ENCODE peak calls at places on chromosomes 5 and 9, in ten cellular contexts. E, T, H, X, L, Y, P, K, M and S are unnamed samples.

GRCh38 chr9:121851641-121852091 is 200.2 kb downstream of the DAB2IP start:
- DNase-seq in E (no peak), T (no peak), H (no peak), X (no peak), L (peak; percentile 30), Y (no peak), P (peak; percentile 16), K (no peak), M (no peak), S (no peak)

GRCh38 chr9:137430723-137431415 is 7.7 kb downstream of the NOXA1 start:
- DNase-seq in E (no peak), T (no peak), H (no peak), X (no peak), L (peak; percentile 13), Y (no peak), P (peak; percentile 33), K (no peak), M (no peak), S (no peak)

GRCh38 chr9:95102001-95102433 is 215.5 kb downstream of the FANCC start:
- DNase-seq in E (peak; percentile 57), T (no peak), H (no peak), X (no peak), L (no peak), Y (no peak), P (peak; percentile 20), K (no peak), M (no peak), S (peak; percentile 94)

GRCh38 chr5:159051431-159052281 is 48.1 kb downstream of the EBF1 start:
- DNase-seq in E (peak; percentile 58), T (no peak), H (peak; percentile 31), X (no peak), L (peak; percentile 76), Y (peak; percentile 70), P (peak; percentile 24), K (peak; percentile 32), M (no peak), S (peak; percentile 35)

GRCh38 chr5:12413585-12413984 is 509.3 kb upstream of the CTNND2 start:
- DNase-seq in E (no peak), T (no peak), H (no peak), X (no peak), L (no peak), Y (no peak), P (peak; percentile 65), K (no peak), M (no peak), S (no peak)

GRCh38 chr9:137070906-137071275 is 534 bp upstream of the SAPCD2 start:
- DNase-seq in E (peak; percentile 41), T (no peak), H (no peak), X (no peak), L (peak; percentile 67), Y (no peak), P (peak; percentile 88), K (no peak), M (no peak), S (peak; percentile 97)

GRCh38 chr5:125525356-125525755 is 778.9 kb upstream of the ZNF608 start:
- DNase-seq in E (peak; percentile 37), T (no peak), H (peak; percentile 78), X (no peak), L (no peak), Y (no peak), P (no peak), K (no peak), M (no peak), S (no peak)

GRCh38 chr9:77897292-77897691 is 134.3 kb downstream of the GNAQ start:
- DNase-seq in E (peak; percentile 18), T (no peak), H (no peak), X (peak; percentile 9), L (no peak), Y (no peak), P (peak; percentile 92), K (no peak), M (no peak), S (peak; percentile 32)

GRCh38 chr5:3310551-3311340 is 284.9 kb upstream of the IRX1 start:
- DNase-seq in E (no peak), T (no peak), H (no peak), X (no peak), L (no peak), Y (no peak), P (peak; percentile 58), K (no peak), M (no peak), S (peak; percentile 84)

GRCh38 chr9:21993893-21994525 is at the start of gene CDKN2A:
- DNase-seq in E (no peak), T (peak; percentile 39), H (peak; percentile 45), X (peak; percentile 43), L (no peak), Y (peak; percentile 58), P (no peak), K (peak; percentile 59), M (no peak), S (no peak)

GRCh38 chr5:100898504-100899346 is 4.4 kb downstream of the ST8SIA4 start:
- DNase-seq in E (peak; percentile 30), T (no peak), H (peak; percentile 84), X (no peak), L (no peak), Y (no peak), P (no peak), K (no peak), M (no peak), S (no peak)

GRCh38 chr9:19782005-19782404 is 6.8 kb downstream of the SLC24A2 start:
- DNase-seq in E (peak; percentile 71), T (no peak), H (peak; percentile 10), X (peak; percentile 8), L (no peak), Y (no peak), P (no peak), K (no peak), M (no peak), S (peak; percentile 74)

GRCh38 chr9:127545196-127546124 is 66.6 kb upstream of the STXBP1 start:
- DNase-seq in E (peak; percentile 94), T (peak; percentile 17), H (peak; percentile 86), X (peak; percentile 35), L (peak; percentile 58), Y (no peak), P (peak; percentile 82), K (no peak), M (no peak), S (peak; percentile 82)

GRCh38 chr9:137243626-137244485 is 2.8 kb downstream of the TUBB4B start:
- DNase-seq in E (no peak), T (no peak), H (no peak), X (peak; percentile 19), L (peak; percentile 18), Y (no peak), P (peak; percentile 73), K (peak; percentile 45), M (no peak), S (no peak)

GRCh38 chr9:10855847-10856246 is 243.0 kb upstream of the PTPRD start:
- DNase-seq in E (no peak), T (no peak), H (no peak), X (no peak), L (no peak), Y (no peak), P (peak; percentile 24), K (no peak), M (no peak), S (no peak)

GRCh38 chr5:154729613-154730012 is 25.6 kb upstream of the LARP1 start:
- DNase-seq in E (no peak), T (no peak), H (no peak), X (no peak), L (no peak), Y (no peak), P (no peak), K (no peak), M (no peak), S (no peak)

GRCh38 chr5:123097871-123098735 is 9.1 kb downstream of the PRDM6 start:
- DNase-seq in E (no peak), T (no peak), H (no peak), X (no peak), L (no peak), Y (no peak), P (no peak), K (no peak), M (no peak), S (no peak)

GRCh38 chr5:88602584-88602983 is 280.4 kb downstream of the MEF2C start:
- DNase-seq in E (no peak), T (no peak), H (no peak), X (no peak), L (no peak), Y (no peak), P (no peak), K (peak; percentile 44), M (no peak), S (no peak)

GRCh38 chr9:29548436-29548835 is 1975.2 kb upstream of the C9orf72 start:
- DNase-seq in E (no peak), T (no peak), H (no peak), X (no peak), L (no peak), Y (no peak), P (no peak), K (no peak), M (no peak), S (no peak)

GRCh38 chr9:126303488-126303887 is 23.1 kb upstream of the MVB12B start:
- DNase-seq in E (no peak), T (no peak), H (no peak), X (no peak), L (no peak), Y (no peak), P (no peak), K (no peak), M (no peak), S (no peak)

GRCh38 chr5:171957591-171958251 is 48.7 kb downstream of the FBXW11 start:
- DNase-seq in E (no peak), T (peak; percentile 56), H (no peak), X (no peak), L (no peak), Y (no peak), P (no peak), K (peak; percentile 81), M (no peak), S (no peak)

GRCh38 chr9:16321461-16322119 is 548.9 kb downstream of the BNC2 start:
- DNase-seq in E (peak; percentile 56), T (no peak), H (peak; percentile 87), X (peak; percentile 69), L (peak; percentile 53), Y (no peak), P (peak; percentile 5), K (no peak), M (peak; percentile 21), S (no peak)

GRCh38 chr5:66757219-66757833 is 161.1 kb downstream of the MAST4 start:
- DNase-seq in E (peak; percentile 39), T (no peak), H (peak; percentile 34), X (peak; percentile 31), L (peak; percentile 29), Y (peak; percentile 69), P (peak; percentile 75), K (peak; percentile 46), M (no peak), S (peak; percentile 17)

GRCh38 chr5:149773245-149774095 is 43.4 kb downstream of the PPARGC1B start:
- DNase-seq in E (no peak), T (no peak), H (no peak), X (no peak), L (no peak), Y (no peak), P (no peak), K (no peak), M (no peak), S (no peak)

GRCh38 chr9:19967567-19968459 is 179.0 kb upstream of the SLC24A2 start:
- DNase-seq in E (peak; percentile 58), T (no peak), H (peak; percentile 78), X (no peak), L (no peak), Y (no peak), P (peak; percentile 34), K (no peak), M (no peak), S (no peak)

GRCh38 chr9:88989961-88990570 is 1.2 kb upstream of the S1PR3 start:
- DNase-seq in E (no peak), T (no peak), H (no peak), X (no peak), L (no peak), Y (no peak), P (no peak), K (no peak), M (no peak), S (no peak)

GRCh38 chr5:72281764-72282499 is 38.1 kb downstream of the MRPS27 start:
- DNase-seq in E (peak; percentile 65), T (no peak), H (peak; percentile 71), X (peak; percentile 86), L (no peak), Y (no peak), P (peak; percentile 2), K (no peak), M (peak; percentile 86), S (no peak)

GRCh38 chr5:126508251-126508961 is 85.2 kb downstream of the GRAMD2B start:
- DNase-seq in E (no peak), T (peak; percentile 23), H (no peak), X (no peak), L (no peak), Y (no peak), P (no peak), K (no peak), M (no peak), S (no peak)